ENCODE peak calls at places on chromosomes 16 and 17, in ten cellular contexts. F, N, G, K, R, I, B, P, C and Z are unnamed samples.

GRCh38 chr16:1831537-1832075 is 4.6 kb downstream of the FAHD1 start:
- DNase-seq in F (no peak), N (no peak), G (no peak), K (no peak), R (no peak), I (no peak), B (no peak), P (no peak), C (no peak), Z (no peak)

GRCh38 chr16:29811896-29812665 is at the start of gene PRRT2:
- DNase-seq in F (no peak), N (peak), G (peak), K (peak), R (peak), I (peak), B (peak), P (no peak), C (peak), Z (no peak)

GRCh38 chr17:58402679-58403078 is 14.7 kb downstream of the RNF43 start:
- DNase-seq in F (peak), N (no peak), G (peak), K (no peak), R (no peak), I (no peak), B (no peak), P (no peak), C (no peak), Z (peak)

GRCh38 chr17:72945468-72945867 is 147.0 kb downstream of the SLC39A11 start:
- DNase-seq in F (no peak), N (no peak), G (no peak), K (no peak), R (no peak), I (no peak), B (no peak), P (no peak), C (no peak), Z (no peak)

GRCh38 chr17:59907467-59907866 is 14.5 kb downstream of the RPS6KB1 start:
- DNase-seq in F (no peak), N (no peak), G (no peak), K (no peak), R (no peak), I (no peak), B (no peak), P (no peak), C (no peak), Z (no peak)

GRCh38 chr16:48499822-48500440 is 110.0 kb downstream of the N4BP1 start:
- DNase-seq in F (peak), N (no peak), G (peak), K (no peak), R (no peak), I (peak), B (no peak), P (no peak), C (peak), Z (no peak)

GRCh38 chr17:11880714-11881113 is 116.6 kb downstream of the ZNF18 start:
- DNase-seq in F (no peak), N (no peak), G (no peak), K (no peak), R (no peak), I (no peak), B (no peak), P (peak), C (no peak), Z (no peak)

GRCh38 chr17:39175695-39176093 is 9.7 kb upstream of the ARL5C start:
- DNase-seq in F (no peak), N (no peak), G (no peak), K (no peak), R (no peak), I (no peak), B (peak), P (no peak), C (no peak), Z (no peak)

GRCh38 chr17:44451832-44452231 is 51.4 kb downstream of the GPATCH8 start:
- DNase-seq in F (no peak), N (no peak), G (no peak), K (no peak), R (no peak), I (no peak), B (no peak), P (no peak), C (no peak), Z (no peak)

GRCh38 chr17:82841921-82842596 is 2.2 kb upstream of the ZNF750 start:
- DNase-seq in F (no peak), N (no peak), G (no peak), K (no peak), R (no peak), I (no peak), B (no peak), P (no peak), C (no peak), Z (peak)

GRCh38 chr17:82840431-82840831 is 609 bp upstream of the ZNF750 start:
- DNase-seq in F (no peak), N (no peak), G (no peak), K (no peak), R (no peak), I (no peak), B (no peak), P (no peak), C (no peak), Z (peak)

GRCh38 chr17:82837586-82838320 is 2.1 kb downstream of the ZNF750 start:
- DNase-seq in F (no peak), N (no peak), G (no peak), K (no peak), R (no peak), I (no peak), B (no peak), P (no peak), C (no peak), Z (peak)

GRCh38 chr17:82838386-82839063 is 1.3 kb downstream of the ZNF750 start:
- DNase-seq in F (peak), N (no peak), G (no peak), K (no peak), R (peak), I (peak), B (peak), P (no peak), C (no peak), Z (peak)

GRCh38 chr17:82839617-82840292 is at the start of gene ZNF750:
- DNase-seq in F (peak), N (no peak), G (no peak), K (no peak), R (no peak), I (no peak), B (no peak), P (no peak), C (no peak), Z (peak)
- H3K4me3 ChIP-seq in F (peak), N (no peak), G (no peak), K (no peak), R (no peak), I (no peak), B (peak), P (no peak), C (no peak), Z (no peak)

DNA sequence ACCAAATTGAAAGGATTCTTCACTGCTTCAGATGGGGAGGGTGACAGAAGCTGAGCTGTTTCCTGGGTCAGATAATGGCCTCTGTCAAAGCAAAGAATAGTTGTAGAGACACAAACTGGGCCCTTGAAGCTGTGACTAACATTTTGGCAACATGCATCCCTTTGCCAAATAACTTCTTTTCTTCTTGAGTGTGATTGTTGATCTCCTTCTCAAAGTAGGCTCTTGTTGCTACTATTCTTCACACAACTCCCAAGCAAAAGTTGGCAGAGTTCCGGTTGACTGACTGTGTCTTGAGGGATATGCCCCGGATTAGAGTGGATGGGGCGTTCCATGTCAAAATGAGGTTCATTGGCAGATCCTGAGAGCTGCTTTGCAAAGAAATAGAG is 5.6 kb downstream of the WIPF2 start:
- DNase-seq in F (no peak), N (no peak), G (peak), K (peak), R (no peak), I (peak), B (no peak), P (no peak), C (peak), Z (no peak)
- H3K27ac ChIP-seq in F (peak), N (no peak), G (no peak), K (peak), R (no peak), I (no peak), B (no peak), P (no peak), C (peak), Z (no peak)

DNA sequence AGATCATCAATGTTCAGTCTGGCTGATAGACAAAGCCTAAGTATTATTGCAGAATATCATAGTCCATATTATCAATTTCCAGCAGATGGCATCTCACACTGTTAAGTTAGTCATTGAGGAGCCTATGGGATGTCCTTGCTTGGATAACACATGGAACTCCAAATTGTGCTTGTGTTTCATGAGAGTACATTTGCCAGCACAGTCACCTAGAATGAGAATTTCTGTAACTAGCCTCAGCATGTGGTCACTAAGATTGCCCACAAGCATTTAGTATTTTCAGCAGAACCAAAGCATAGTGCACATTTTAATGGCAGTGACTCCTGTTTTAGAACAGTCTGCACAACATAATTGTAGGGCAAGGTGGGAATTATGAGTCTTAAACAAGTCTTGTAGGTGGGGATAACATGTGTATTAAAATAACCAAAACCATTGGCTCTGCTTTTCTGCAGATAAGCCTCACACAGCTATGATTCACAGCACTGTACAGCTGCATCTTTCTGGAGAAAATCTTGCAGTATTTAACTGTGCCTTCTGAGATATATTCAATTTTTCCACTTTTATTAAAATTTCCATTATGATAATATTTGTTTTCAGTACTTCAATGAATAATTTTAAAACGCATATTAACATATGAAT is 882.8 kb upstream of the SOX9 start:
- DNase-seq in F (no peak), N (no peak), G (peak), K (no peak), R (no peak), I (peak), B (no peak), P (peak), C (no peak), Z (no peak)
- TF ChIP-seq CTCF in F (no peak), N (no peak), G (peak), K (no peak), R (no peak), I (peak), B (no peak), P (peak), C (peak), Z (peak)

GRCh38 chr16:801584-802363 is 1.2 kb upstream of the GNG13 start:
- DNase-seq in F (no peak), N (no peak), G (no peak), K (no peak), R (no peak), I (no peak), B (no peak), P (no peak), C (no peak), Z (no peak)
- H3K4me3 ChIP-seq in F (no peak), N (no peak), G (no peak), K (no peak), R (no peak), I (no peak), B (no peak), P (no peak), C (no peak), Z (no peak)

GRCh38 chr17:16975266-16975651 is 3.3 kb upstream of the TNFRSF13B start:
- DNase-seq in F (no peak), N (no peak), G (no peak), K (no peak), R (no peak), I (no peak), B (no peak), P (peak), C (no peak), Z (no peak)
- H3K27ac ChIP-seq in F (no peak), N (no peak), G (no peak), K (no peak), R (no peak), I (no peak), B (no peak), P (peak), C (no peak), Z (no peak)

GRCh38 chr16:31521368-31521767 is 6.3 kb upstream of the AHSP start:
- DNase-seq in F (no peak), N (no peak), G (no peak), K (no peak), R (no peak), I (no peak), B (no peak), P (no peak), C (no peak), Z (no peak)
- TF ChIP-seq CTCF in F (no peak), N (no peak), G (no peak), K (no peak), R (no peak), I (no peak), B (no peak), P (no peak), C (no peak), Z (no peak)

GRCh38 chr16:66925322-66925840 is at the start of gene RRAD:
- DNase-seq in F (no peak), N (no peak), G (peak), K (peak), R (peak), I (peak), B (peak), P (no peak), C (peak), Z (no peak)
- H3K4me3 ChIP-seq in F (peak), N (no peak), G (peak), K (peak), R (peak), I (peak), B (peak), P (no peak), C (peak), Z (peak)

GRCh38 chr16:24610421-24610765 is 71.0 kb downstream of the RBBP6 start:
- DNase-seq in F (no peak), N (no peak), G (peak), K (no peak), R (peak), I (peak), B (peak), P (no peak), C (no peak), Z (no peak)
- H3K27ac ChIP-seq in F (no peak), N (no peak), G (no peak), K (no peak), R (no peak), I (no peak), B (no peak), P (no peak), C (no peak), Z (no peak)